ENCODE peak calls at places on chromosomes 6 and 20, in five cellular contexts. Y, D, H, M and N are unnamed samples.

GRCh38 chr6:154995241-154996162 is at the start of gene TIAM2:
- DNase-seq in H (no peak), Y (no peak), M (peak), D (peak), N (no peak)

GRCh38 chr20:7195704-7196103 is 428.2 kb downstream of the BMP2 start:
- DNase-seq in M (no peak), Y (no peak), D (no peak), H (no peak), N (no peak)

GRCh38 chr20:33401922-33402369 is 627 bp upstream of the CDK5RAP1 start:
- DNase-seq in M (peak), Y (no peak), H (peak), D (no peak), N (no peak)

GRCh38 chr6:64217721-64218603 is 582.4 kb downstream of the PHF3 start:
- DNase-seq in Y (no peak), D (no peak), H (no peak), M (no peak), N (no peak)

GRCh38 chr20:58650181-58650775 is 805 bp upstream of the STX16 start:
- DNase-seq in D (peak), M (no peak), Y (no peak), H (peak), N (peak)

GRCh38 chr6:21801786-21802610 is 208.4 kb downstream of the SOX4 start:
- DNase-seq in H (no peak), Y (no peak), M (no peak), D (no peak), N (no peak)

GRCh38 chr6:83536034-83536646 is 23.8 kb downstream of the PRSS35 start:
- DNase-seq in H (no peak), D (peak), Y (peak), M (peak), N (no peak)

GRCh38 chr20:33386673-33387072 is 14.6 kb downstream of the CDK5RAP1 start:
- DNase-seq in H (no peak), Y (no peak), M (no peak), D (no peak), N (no peak)

GRCh38 chr6:36650848-36651247 is 27.7 kb upstream of the CDKN1A start:
- DNase-seq in M (no peak), Y (no peak), D (no peak), H (no peak), N (no peak)

GRCh38 chr20:19802492-19803158 is 44.6 kb downstream of the RIN2 start:
- DNase-seq in M (peak), D (no peak), H (no peak), Y (no peak), N (no peak)

GRCh38 chr20:50572922-50573777 is 63.0 kb downstream of the PTPN1 start:
- DNase-seq in H (peak), M (no peak), Y (no peak), D (peak), N (peak)

GRCh38 chr6:80001337-80001736 is 3.1 kb upstream of the TTK start:
- DNase-seq in M (no peak), D (no peak), Y (no peak), H (no peak), N (no peak)

GRCh38 chr6:52511572-52512151 is 65.2 kb downstream of the TRAM2 start:
- DNase-seq in H (no peak), M (no peak), Y (no peak), D (no peak), N (no peak)

GRCh38 chr6:113842165-113842564 is 15.0 kb upstream of the MARCKS start:
- DNase-seq in Y (no peak), H (no peak), M (no peak), D (no peak), N (no peak)

GRCh38 chr6:28884423-28885148 is 39.2 kb downstream of the TRIM27 start:
- DNase-seq in D (no peak), Y (peak), H (no peak), M (peak), N (no peak)

GRCh38 chr6:152270301-152270925 is 366.7 kb downstream of the SYNE1 start:
- DNase-seq in D (no peak), H (no peak), M (no peak), Y (peak), N (no peak)

GRCh38 chr6:3405679-3406078 is 51.2 kb downstream of the SLC22A23 start:
- DNase-seq in Y (peak), H (no peak), D (no peak), M (no peak), N (no peak)

GRCh38 chr6:1311400-1312192 is at the start of gene FOXQ1:
- DNase-seq in M (no peak), Y (no peak), H (no peak), D (no peak), N (no peak)

GRCh38 chr20:3221398-3222226 is 12.3 kb downstream of the ITPA start:
- DNase-seq in D (no peak), Y (no peak), H (no peak), M (no peak), N (no peak)

GRCh38 chr20:23180451-23180921 is 94.4 kb upstream of the CD93 start:
- DNase-seq in M (no peak), H (no peak), Y (peak), D (no peak), N (no peak)

GRCh38 chr20:50191566-50192363 is 1.1 kb downstream of the CEBPB start:
- DNase-seq in H (no peak), Y (peak), D (peak), M (peak), N (peak)

GRCh38 chr6:50452001-50452400 is 261.3 kb upstream of the TFAP2D start:
- DNase-seq in D (no peak), M (no peak), Y (no peak), H (no peak), N (no peak)

GRCh38 chr6:89368107-89368506 is 15.6 kb upstream of the UBE2J1 start:
- DNase-seq in M (peak), Y (peak), H (peak), D (peak), N (no peak)

GRCh38 chr6:52645976-52646375 is 24.9 kb upstream of the TMEM14A start:
- DNase-seq in Y (no peak), H (no peak), M (no peak), D (no peak), N (no peak)